ENCODE peak calls at places on chromosomes 11 and 22, in eight cellular contexts. One of them, this sample, is unnamed.

GRCh38 chr11:76794371-76795284 is 11.5 kb downstream of the TSKU start:
- DNase-seq in GM12865: no peak
- DNase-seq in fibroblast of lung: no peak
- DNase-seq in activated CD8-positive, alpha-beta memory T cell treated with anti-CD3 and anti-CD28 coated beads, Interleukin-2, amount 10 ng/mL, durations not matched to agents 7 days and 5 days: no peak
- DNase-seq in activated CD4-positive, CD25-positive, alpha-beta regulatory T cell treated with anti-CD3 and anti-CD28 coated beads, Interleukin-2, amount 50 U/mL, for 72 hours: no peak
- DNase-seq in GM13977: peak
- DNase-seq in GM04503: no peak
- DNase-seq in stimulated activated CD4-positive, alpha-beta T cell treated with anti-CD3 and anti-CD28 coated beads, TNF-alpha, amount 100 ng/mL, for 1 hour: no peak
- DNase-seq in this sample: no peak

GRCh38 chr22:46659059-46659790 is 39.0 kb downstream of the GRAMD4 start:
- DNase-seq in GM12865: no peak
- DNase-seq in fibroblast of lung: no peak
- DNase-seq in activated CD8-positive, alpha-beta memory T cell treated with anti-CD3 and anti-CD28 coated beads, Interleukin-2, amount 10 ng/mL, durations not matched to agents 7 days and 5 days: no peak
- DNase-seq in activated CD4-positive, CD25-positive, alpha-beta regulatory T cell treated with anti-CD3 and anti-CD28 coated beads, Interleukin-2, amount 50 U/mL, for 72 hours: no peak
- DNase-seq in GM13977: no peak
- DNase-seq in GM04503: no peak
- DNase-seq in stimulated activated CD4-positive, alpha-beta T cell treated with anti-CD3 and anti-CD28 coated beads, TNF-alpha, amount 100 ng/mL, for 1 hour: no peak
- DNase-seq in this sample: no peak

GRCh38 chr11:118931576-118931975 is 5.8 kb upstream of the BCL9L start:
- DNase-seq in GM12865: no peak
- DNase-seq in fibroblast of lung: no peak
- DNase-seq in activated CD8-positive, alpha-beta memory T cell treated with anti-CD3 and anti-CD28 coated beads, Interleukin-2, amount 10 ng/mL, durations not matched to agents 7 days and 5 days: no peak
- DNase-seq in activated CD4-positive, CD25-positive, alpha-beta regulatory T cell treated with anti-CD3 and anti-CD28 coated beads, Interleukin-2, amount 50 U/mL, for 72 hours: no peak
- DNase-seq in GM13977: no peak
- DNase-seq in GM04503: no peak
- DNase-seq in stimulated activated CD4-positive, alpha-beta T cell treated with anti-CD3 and anti-CD28 coated beads, TNF-alpha, amount 100 ng/mL, for 1 hour: no peak
- DNase-seq in this sample: no peak

GRCh38 chr11:122671270-122671906 is 15.9 kb downstream of the UBASH3B start:
- DNase-seq in GM12865: no peak
- DNase-seq in fibroblast of lung: peak
- DNase-seq in activated CD8-positive, alpha-beta memory T cell treated with anti-CD3 and anti-CD28 coated beads, Interleukin-2, amount 10 ng/mL, durations not matched to agents 7 days and 5 days: no peak
- DNase-seq in activated CD4-positive, CD25-positive, alpha-beta regulatory T cell treated with anti-CD3 and anti-CD28 coated beads, Interleukin-2, amount 50 U/mL, for 72 hours: no peak
- DNase-seq in GM13977: no peak
- DNase-seq in GM04503: peak
- DNase-seq in stimulated activated CD4-positive, alpha-beta T cell treated with anti-CD3 and anti-CD28 coated beads, TNF-alpha, amount 100 ng/mL, for 1 hour: no peak
- DNase-seq in this sample: no peak

GRCh38 chr11:8081591-8082021 is 595 bp downstream of the TUB start:
- DNase-seq in GM12865: no peak
- DNase-seq in fibroblast of lung: peak
- DNase-seq in activated CD8-positive, alpha-beta memory T cell treated with anti-CD3 and anti-CD28 coated beads, Interleukin-2, amount 10 ng/mL, durations not matched to agents 7 days and 5 days: no peak
- DNase-seq in activated CD4-positive, CD25-positive, alpha-beta regulatory T cell treated with anti-CD3 and anti-CD28 coated beads, Interleukin-2, amount 50 U/mL, for 72 hours: no peak
- DNase-seq in GM13977: no peak
- DNase-seq in GM04503: no peak
- DNase-seq in stimulated activated CD4-positive, alpha-beta T cell treated with anti-CD3 and anti-CD28 coated beads, TNF-alpha, amount 100 ng/mL, for 1 hour: no peak
- DNase-seq in this sample: peak

GRCh38 chr11:8959546-8960166 is 4.6 kb downstream of the TMEM9B start:
- DNase-seq in GM12865: peak
- DNase-seq in fibroblast of lung: peak
- DNase-seq in activated CD8-positive, alpha-beta memory T cell treated with anti-CD3 and anti-CD28 coated beads, Interleukin-2, amount 10 ng/mL, durations not matched to agents 7 days and 5 days: peak
- DNase-seq in activated CD4-positive, CD25-positive, alpha-beta regulatory T cell treated with anti-CD3 and anti-CD28 coated beads, Interleukin-2, amount 50 U/mL, for 72 hours: no peak
- DNase-seq in GM13977: peak
- DNase-seq in GM04503: peak
- DNase-seq in stimulated activated CD4-positive, alpha-beta T cell treated with anti-CD3 and anti-CD28 coated beads, TNF-alpha, amount 100 ng/mL, for 1 hour: no peak
- DNase-seq in this sample: peak

GRCh38 chr11:114416441-114416928 is 16.0 kb downstream of the RBM7 start:
- DNase-seq in GM12865: no peak
- DNase-seq in fibroblast of lung: peak
- DNase-seq in activated CD8-positive, alpha-beta memory T cell treated with anti-CD3 and anti-CD28 coated beads, Interleukin-2, amount 10 ng/mL, durations not matched to agents 7 days and 5 days: no peak
- DNase-seq in activated CD4-positive, CD25-positive, alpha-beta regulatory T cell treated with anti-CD3 and anti-CD28 coated beads, Interleukin-2, amount 50 U/mL, for 72 hours: no peak
- DNase-seq in GM13977: no peak
- DNase-seq in GM04503: peak
- DNase-seq in stimulated activated CD4-positive, alpha-beta T cell treated with anti-CD3 and anti-CD28 coated beads, TNF-alpha, amount 100 ng/mL, for 1 hour: no peak
- DNase-seq in this sample: peak

GRCh38 chr11:93143186-93143585 is 54.6 kb downstream of the SLC36A4 start:
- DNase-seq in GM12865: no peak
- DNase-seq in fibroblast of lung: peak
- DNase-seq in activated CD8-positive, alpha-beta memory T cell treated with anti-CD3 and anti-CD28 coated beads, Interleukin-2, amount 10 ng/mL, durations not matched to agents 7 days and 5 days: no peak
- DNase-seq in activated CD4-positive, CD25-positive, alpha-beta regulatory T cell treated with anti-CD3 and anti-CD28 coated beads, Interleukin-2, amount 50 U/mL, for 72 hours: no peak
- DNase-seq in GM13977: no peak
- DNase-seq in GM04503: no peak
- DNase-seq in stimulated activated CD4-positive, alpha-beta T cell treated with anti-CD3 and anti-CD28 coated beads, TNF-alpha, amount 100 ng/mL, for 1 hour: no peak
- DNase-seq in this sample: peak

GRCh38 chr11:99773646-99774045 is 752.9 kb downstream of the CNTN5 start:
- DNase-seq in GM12865: no peak
- DNase-seq in fibroblast of lung: peak
- DNase-seq in activated CD8-positive, alpha-beta memory T cell treated with anti-CD3 and anti-CD28 coated beads, Interleukin-2, amount 10 ng/mL, durations not matched to agents 7 days and 5 days: no peak
- DNase-seq in activated CD4-positive, CD25-positive, alpha-beta regulatory T cell treated with anti-CD3 and anti-CD28 coated beads, Interleukin-2, amount 50 U/mL, for 72 hours: no peak
- DNase-seq in GM13977: no peak
- DNase-seq in GM04503: no peak
- DNase-seq in stimulated activated CD4-positive, alpha-beta T cell treated with anti-CD3 and anti-CD28 coated beads, TNF-alpha, amount 100 ng/mL, for 1 hour: no peak
- DNase-seq in this sample: peak

GRCh38 chr11:45262900-45263299 is 23.2 kb downstream of the SYT13 start:
- DNase-seq in GM12865: no peak
- DNase-seq in fibroblast of lung: no peak
- DNase-seq in activated CD8-positive, alpha-beta memory T cell treated with anti-CD3 and anti-CD28 coated beads, Interleukin-2, amount 10 ng/mL, durations not matched to agents 7 days and 5 days: no peak
- DNase-seq in activated CD4-positive, CD25-positive, alpha-beta regulatory T cell treated with anti-CD3 and anti-CD28 coated beads, Interleukin-2, amount 50 U/mL, for 72 hours: no peak
- DNase-seq in GM13977: no peak
- DNase-seq in GM04503: no peak
- DNase-seq in stimulated activated CD4-positive, alpha-beta T cell treated with anti-CD3 and anti-CD28 coated beads, TNF-alpha, amount 100 ng/mL, for 1 hour: no peak
- DNase-seq in this sample: no peak

GRCh38 chr22:44326549-44326881 is 13.8 kb upstream of the SHISAL1 start:
- DNase-seq in GM12865: no peak
- DNase-seq in fibroblast of lung: no peak
- DNase-seq in activated CD8-positive, alpha-beta memory T cell treated with anti-CD3 and anti-CD28 coated beads, Interleukin-2, amount 10 ng/mL, durations not matched to agents 7 days and 5 days: no peak
- DNase-seq in activated CD4-positive, CD25-positive, alpha-beta regulatory T cell treated with anti-CD3 and anti-CD28 coated beads, Interleukin-2, amount 50 U/mL, for 72 hours: no peak
- DNase-seq in GM13977: no peak
- DNase-seq in GM04503: no peak
- DNase-seq in stimulated activated CD4-positive, alpha-beta T cell treated with anti-CD3 and anti-CD28 coated beads, TNF-alpha, amount 100 ng/mL, for 1 hour: no peak
- DNase-seq in this sample: no peak

GRCh38 chr11:28401446-28401845 is 293.3 kb downstream of the METTL15 start:
- DNase-seq in GM12865: no peak
- DNase-seq in fibroblast of lung: no peak
- DNase-seq in activated CD8-positive, alpha-beta memory T cell treated with anti-CD3 and anti-CD28 coated beads, Interleukin-2, amount 10 ng/mL, durations not matched to agents 7 days and 5 days: no peak
- DNase-seq in activated CD4-positive, CD25-positive, alpha-beta regulatory T cell treated with anti-CD3 and anti-CD28 coated beads, Interleukin-2, amount 50 U/mL, for 72 hours: no peak
- DNase-seq in GM13977: no peak
- DNase-seq in GM04503: no peak
- DNase-seq in stimulated activated CD4-positive, alpha-beta T cell treated with anti-CD3 and anti-CD28 coated beads, TNF-alpha, amount 100 ng/mL, for 1 hour: no peak
- DNase-seq in this sample: no peak